ENCODE peak calls at places on chromosomes 11 and 22, in nine cellular contexts. A is pulmonary artery endothelial cell, K is T-helper 9 cell, P is head of caudate nucleus, F is IMR-90, D is kidney tubule cell, R is cardiac muscle cell, N is NCI-H1417, I is AG20443. Y is an unnamed sample.

GRCh38 chr11:46278387-46279173 is 1.1 kb downstream of the CREB3L1 start:
- DNase-seq in P (no peak), N (no peak), F (peak), A (no peak), D (no peak), R (peak), K (peak), I (peak), Y (peak)

GRCh38 chr11:121323208-121323607 is 30.6 kb downstream of the SC5D start:
- DNase-seq in K (no peak), R (no peak), D (no peak), F (no peak), I (no peak), P (no peak), A (no peak), N (no peak), Y (no peak)

GRCh38 chr22:41699264-41700104 is at the start of gene MEI1:
- DNase-seq in N (no peak), I (peak), F (peak), A (peak), P (peak), K (peak), R (peak), D (peak), Y (peak)

GRCh38 chr11:45105233-45105992 is 41.0 kb upstream of the PRDM11 start:
- DNase-seq in N (peak), A (peak), D (peak), P (peak), R (peak), I (peak), K (peak), F (peak), Y (peak)

GRCh38 chr11:10522921-10523320 is 18.1 kb downstream of the RNF141 start:
- DNase-seq in I (no peak), P (no peak), R (no peak), K (no peak), A (no peak), F (no peak), N (no peak), D (no peak), Y (no peak)

GRCh38 chr11:36564376-36565032 is 3.3 kb upstream of the RAG1 start:
- DNase-seq in A (peak), N (peak), D (peak), I (peak), F (peak), R (peak), K (peak), P (peak), Y (peak)

GRCh38 chr11:134363592-134363991 is 31.8 kb downstream of the GLB1L2 start:
- DNase-seq in N (no peak), P (peak), A (no peak), I (no peak), K (no peak), D (no peak), R (no peak), F (no peak), Y (no peak)

GRCh38 chr22:33894515-33894914 is 25.8 kb downstream of the LARGE1 start:
- DNase-seq in P (no peak), K (no peak), F (no peak), N (no peak), I (no peak), A (no peak), D (peak), R (no peak), Y (no peak)

GRCh38 chr22:29311468-29312217 is 3.9 kb downstream of the RASL10A start:
- DNase-seq in P (peak), A (no peak), I (peak), R (peak), N (no peak), K (no peak), D (no peak), F (no peak), Y (peak)

GRCh38 chr22:32325811-32326237 is 31.8 kb upstream of the RFPL3 start:
- DNase-seq in I (no peak), D (no peak), P (no peak), N (peak), A (no peak), F (no peak), K (no peak), R (no peak), Y (no peak)

GRCh38 chr11:3609416-3610265 is 32.2 kb downstream of the ART5 start:
- DNase-seq in I (peak), P (no peak), A (no peak), R (peak), F (peak), D (peak), N (peak), K (no peak), Y (peak)

GRCh38 chr11:66556086-66556485 is 9.4 kb downstream of the ACTN3 start:
- DNase-seq in I (no peak), A (no peak), K (no peak), F (no peak), R (no peak), N (no peak), D (no peak), P (no peak), Y (no peak)

GRCh38 chr11:119479685-119480275 is 56.8 kb upstream of the THY1 start:
- DNase-seq in A (no peak), R (peak), P (no peak), K (no peak), F (peak), D (no peak), I (peak), N (no peak), Y (peak)

GRCh38 chr22:29056472-29056871 is 5.2 kb downstream of the C22orf31 start:
- DNase-seq in D (no peak), A (no peak), P (no peak), N (no peak), I (no peak), R (no peak), K (no peak), F (no peak), Y (no peak)

GRCh38 chr11:130783322-130783721 is 133.0 kb downstream of the SNX19 start:
- DNase-seq in F (no peak), K (no peak), R (no peak), D (no peak), I (no peak), N (no peak), A (no peak), P (no peak), Y (no peak)

GRCh38 chr11:61775106-61775505 is 17.3 kb downstream of the TMEM258 start:
- DNase-seq in R (no peak), P (no peak), F (no peak), K (no peak), N (no peak), I (no peak), A (no peak), D (no peak), Y (no peak)

GRCh38 chr22:42938976-42939375 is 76.0 kb downstream of the PACSIN2 start:
- DNase-seq in N (no peak), A (no peak), F (no peak), D (no peak), I (no peak), R (no peak), P (no peak), K (no peak), Y (no peak)

GRCh38 chr11:73194593-73194992 is 23.5 kb upstream of the P2RY2 start:
- DNase-seq in N (no peak), F (no peak), K (no peak), P (no peak), D (peak), I (no peak), R (no peak), A (no peak), Y (no peak)

GRCh38 chr11:108278546-108278945 is 55.7 kb downstream of the ATM start:
- DNase-seq in K (no peak), N (peak), A (no peak), P (no peak), F (peak), R (peak), D (no peak), I (no peak), Y (no peak)

GRCh38 chr11:70358797-70359196 is 39.5 kb upstream of the CTTN start:
- DNase-seq in I (no peak), A (no peak), N (no peak), K (no peak), P (no peak), F (no peak), R (no peak), D (no peak), Y (no peak)

GRCh38 chr11:68673291-68673930 is 10.9 kb upstream of the GAL start:
- DNase-seq in I (peak), N (no peak), K (no peak), R (peak), F (no peak), D (peak), A (no peak), P (no peak), Y (no peak)

GRCh38 chr11:29452131-29452530 is 564.7 kb downstream of the KCNA4 start:
- DNase-seq in I (peak), N (no peak), K (no peak), R (peak), D (peak), P (no peak), F (peak), A (peak), Y (peak)

GRCh38 chr22:30192427-30192826 is 54.1 kb downstream of the LIF start:
- DNase-seq in I (no peak), R (no peak), N (no peak), D (peak), P (no peak), F (no peak), K (no peak), A (no peak), Y (no peak)

GRCh38 chr11:72377596-72377995 is 56.7 kb downstream of the CLPB start:
- DNase-seq in K (no peak), N (no peak), A (no peak), F (no peak), D (no peak), P (no peak), R (no peak), I (no peak), Y (no peak)

GRCh38 chr11:119680899-119681370 is 48.1 kb downstream of the NECTIN1 start:
- DNase-seq in R (peak), D (no peak), N (no peak), F (peak), K (no peak), P (peak), A (no peak), I (no peak), Y (no peak)

GRCh38 chr11:74312321-74312720 is 881 bp upstream of the P4HA3 start:
- DNase-seq in F (no peak), A (no peak), K (no peak), D (no peak), I (no peak), P (no peak), R (no peak), N (no peak), Y (no peak)

Y was measured in AG08395.